ENCODE peak calls at places on chromosomes 13 and 19, in nine cellular contexts. One of them, this sample, is unnamed.

GRCh38 chr19:21117041-21117907 is 24.6 kb upstream of the ZNF431 start:
- DNase-seq in left ventricle myocardium inferior: no peak
- DNase-seq in colonic mucosa: no peak
- DNase-seq in adrenal gland: no peak
- DNase-seq in trophoblast cell: peak; percentile 19
- DNase-seq in PC-3: no peak
- DNase-seq in right atrium auricular region: no peak
- DNase-seq in Panc1: no peak
- DNase-seq in gastrocnemius medialis: no peak
- DNase-seq in this sample: no peak

GRCh38 chr19:29013988-29014387 is 199.0 kb downstream of the UQCRFS1 start:
- DNase-seq in PC-3: no peak
- DNase-seq in trophoblast cell: no peak
- DNase-seq in Panc1: no peak
- DNase-seq in left ventricle myocardium inferior: no peak
- DNase-seq in colonic mucosa: no peak
- DNase-seq in gastrocnemius medialis: no peak
- DNase-seq in right atrium auricular region: no peak
- DNase-seq in adrenal gland: no peak
- DNase-seq in this sample: no peak

GRCh38 chr19:39083599-39083982 is 577 bp upstream of the ACP7 start:
- DNase-seq in adrenal gland: no peak
- DNase-seq in gastrocnemius medialis: no peak
- DNase-seq in colonic mucosa: no peak
- DNase-seq in Panc1: no peak
- DNase-seq in trophoblast cell: no peak
- DNase-seq in right atrium auricular region: no peak
- DNase-seq in left ventricle myocardium inferior: no peak
- DNase-seq in PC-3: no peak
- DNase-seq in this sample: no peak

GRCh38 chr13:113887700-113888201 is 23.9 kb upstream of the GAS6 start:
- DNase-seq in trophoblast cell: no peak
- DNase-seq in left ventricle myocardium inferior: no peak
- DNase-seq in adrenal gland: no peak
- DNase-seq in right atrium auricular region: peak; percentile 58
- DNase-seq in Panc1: no peak
- DNase-seq in colonic mucosa: no peak
- DNase-seq in gastrocnemius medialis: no peak
- DNase-seq in PC-3: no peak
- DNase-seq in this sample: no peak

GRCh38 chr19:9878511-9879196 is 43.5 kb downstream of the PIN1 start:
- DNase-seq in PC-3: no peak
- DNase-seq in trophoblast cell: no peak
- DNase-seq in gastrocnemius medialis: no peak
- DNase-seq in colonic mucosa: no peak
- DNase-seq in Panc1: no peak
- DNase-seq in left ventricle myocardium inferior: no peak
- DNase-seq in right atrium auricular region: no peak
- DNase-seq in adrenal gland: no peak
- DNase-seq in this sample: no peak

GRCh38 chr19:11421607-11422098 is 2.5 kb upstream of the RGL3 start:
- DNase-seq in trophoblast cell: peak; percentile 45
- DNase-seq in right atrium auricular region: peak; percentile 68
- DNase-seq in Panc1: no peak
- DNase-seq in adrenal gland: peak; percentile 65
- DNase-seq in PC-3: no peak
- DNase-seq in left ventricle myocardium inferior: peak; percentile 59
- DNase-seq in gastrocnemius medialis: no peak
- DNase-seq in colonic mucosa: peak; percentile 76
- DNase-seq in this sample: peak; percentile 69

GRCh38 chr13:49208619-49209018 is 11.5 kb upstream of the MLNR start:
- DNase-seq in Panc1: no peak
- DNase-seq in gastrocnemius medialis: no peak
- DNase-seq in adrenal gland: no peak
- DNase-seq in left ventricle myocardium inferior: no peak
- DNase-seq in right atrium auricular region: no peak
- DNase-seq in PC-3: no peak
- DNase-seq in trophoblast cell: no peak
- DNase-seq in colonic mucosa: no peak
- DNase-seq in this sample: no peak

GRCh38 chr13:109151696-109152095 is 522.3 kb downstream of the MYO16 start:
- DNase-seq in PC-3: no peak
- DNase-seq in trophoblast cell: no peak
- DNase-seq in left ventricle myocardium inferior: no peak
- DNase-seq in gastrocnemius medialis: no peak
- DNase-seq in Panc1: no peak
- DNase-seq in colonic mucosa: no peak
- DNase-seq in right atrium auricular region: no peak
- DNase-seq in adrenal gland: no peak
- DNase-seq in this sample: no peak

GRCh38 chr19:41430907-41431306 is 3.7 kb upstream of the B3GNT8 start:
- DNase-seq in adrenal gland: no peak
- DNase-seq in gastrocnemius medialis: no peak
- DNase-seq in PC-3: no peak
- DNase-seq in Panc1: no peak
- DNase-seq in right atrium auricular region: no peak
- DNase-seq in colonic mucosa: no peak
- DNase-seq in trophoblast cell: no peak
- DNase-seq in left ventricle myocardium inferior: no peak
- DNase-seq in this sample: no peak

GRCh38 chr13:75391432-75392100 is 90.4 kb downstream of the TBC1D4 start:
- DNase-seq in gastrocnemius medialis: no peak
- DNase-seq in PC-3: no peak
- DNase-seq in right atrium auricular region: no peak
- DNase-seq in trophoblast cell: no peak
- DNase-seq in Panc1: no peak
- DNase-seq in colonic mucosa: no peak
- DNase-seq in left ventricle myocardium inferior: no peak
- DNase-seq in adrenal gland: no peak
- DNase-seq in this sample: no peak

GRCh38 chr19:21841784-21842097 is 5.8 kb upstream of the ZNF43 start:
- DNase-seq in PC-3: no peak
- DNase-seq in left ventricle myocardium inferior: no peak
- DNase-seq in Panc1: no peak
- DNase-seq in trophoblast cell: no peak
- DNase-seq in adrenal gland: no peak
- DNase-seq in colonic mucosa: no peak
- DNase-seq in right atrium auricular region: no peak
- DNase-seq in gastrocnemius medialis: no peak
- DNase-seq in this sample: no peak

GRCh38 chr13:68506888-68507551 is 1276.9 kb upstream of the PCDH9 start:
- DNase-seq in Panc1: no peak
- DNase-seq in left ventricle myocardium inferior: no peak
- DNase-seq in colonic mucosa: no peak
- DNase-seq in trophoblast cell: no peak
- DNase-seq in PC-3: no peak
- DNase-seq in right atrium auricular region: no peak
- DNase-seq in gastrocnemius medialis: no peak
- DNase-seq in adrenal gland: no peak
- DNase-seq in this sample: no peak

GRCh38 chr19:1810439-1811160 is 1.5 kb downstream of the ATP8B3 start:
- DNase-seq in PC-3: no peak
- DNase-seq in adrenal gland: peak; percentile 25
- DNase-seq in left ventricle myocardium inferior: no peak
- DNase-seq in right atrium auricular region: no peak
- DNase-seq in Panc1: no peak
- DNase-seq in trophoblast cell: no peak
- DNase-seq in gastrocnemius medialis: no peak
- DNase-seq in colonic mucosa: peak; percentile 18
- DNase-seq in this sample: peak; percentile 77
- H3K4me3 ChIP-seq in PC-3: no peak overlapping the region
- H3K4me3 ChIP-seq in adrenal gland: no peak overlapping the region
- H3K4me3 ChIP-seq in left ventricle myocardium inferior: no peak overlapping the region
- H3K4me3 ChIP-seq in right atrium auricular region: no peak overlapping the region
- H3K4me3 ChIP-seq in Panc1: peak overlapping the region; percentile 70
- H3K4me3 ChIP-seq in trophoblast cell: no peak overlapping the region
- H3K4me3 ChIP-seq in gastrocnemius medialis: no peak overlapping the region
- H3K4me3 ChIP-seq in colonic mucosa: no peak overlapping the region
- H3K4me3 ChIP-seq in this sample: no peak overlapping the region

GRCh38 chr13:30925429-30925828 is 7.0 kb upstream of the TEX26 start:
- DNase-seq in colonic mucosa: no peak
- DNase-seq in left ventricle myocardium inferior: no peak
- DNase-seq in adrenal gland: no peak
- DNase-seq in PC-3: no peak
- DNase-seq in gastrocnemius medialis: no peak
- DNase-seq in Panc1: no peak
- DNase-seq in trophoblast cell: no peak
- DNase-seq in right atrium auricular region: no peak
- DNase-seq in this sample: no peak
- H3K4me1 ChIP-seq in colonic mucosa: no peaks in the 10 kb centered on the region
- H3K4me1 ChIP-seq in left ventricle myocardium inferior: no peaks in the 10 kb centered on the region
- H3K4me1 ChIP-seq in adrenal gland: no peaks in the 10 kb centered on the region
- H3K4me1 ChIP-seq in PC-3: no peaks in the 10 kb centered on the region
- H3K4me1 ChIP-seq in gastrocnemius medialis: no peaks in the 10 kb centered on the region
- H3K4me1 ChIP-seq in Panc1: no peaks in the 10 kb centered on the region
- H3K4me1 ChIP-seq in trophoblast cell: peaks cover 15% of the 10 kb centered on the region
- H3K4me1 ChIP-seq in right atrium auricular region: no peaks in the 10 kb centered on the region
- H3K4me1 ChIP-seq in this sample: no peaks in the 10 kb centered on the region

GRCh38 chr19:8459520-8460260 is 14.9 kb downstream of the HNRNPM start:
- DNase-seq in PC-3: peak; percentile 84
- DNase-seq in gastrocnemius medialis: no peak
- DNase-seq in trophoblast cell: peak; percentile 33
- DNase-seq in Panc1: peak; percentile 48
- DNase-seq in adrenal gland: no peak
- DNase-seq in colonic mucosa: no peak
- DNase-seq in left ventricle myocardium inferior: no peak
- DNase-seq in right atrium auricular region: no peak
- DNase-seq in this sample: no peak

GRCh38 chr19:8459095-8459494 is 14.3 kb downstream of the HNRNPM start:
- DNase-seq in Panc1: no peak
- DNase-seq in PC-3: no peak
- DNase-seq in colonic mucosa: no peak
- DNase-seq in left ventricle myocardium inferior: no peak
- DNase-seq in right atrium auricular region: no peak
- DNase-seq in trophoblast cell: no peak
- DNase-seq in gastrocnemius medialis: no peak
- DNase-seq in adrenal gland: no peak
- DNase-seq in this sample: no peak

GRCh38 chr19:8457209-8457608 is 12.4 kb downstream of the HNRNPM start:
- DNase-seq in colonic mucosa: no peak
- DNase-seq in left ventricle myocardium inferior: no peak
- DNase-seq in PC-3: no peak
- DNase-seq in right atrium auricular region: no peak
- DNase-seq in gastrocnemius medialis: peak; percentile 34
- DNase-seq in trophoblast cell: no peak
- DNase-seq in adrenal gland: no peak
- DNase-seq in Panc1: no peak
- DNase-seq in this sample: no peak

GRCh38 chr19:8457802-8458201 is 13.0 kb downstream of the HNRNPM start:
- DNase-seq in adrenal gland: no peak
- DNase-seq in PC-3: no peak
- DNase-seq in trophoblast cell: no peak
- DNase-seq in right atrium auricular region: no peak
- DNase-seq in gastrocnemius medialis: no peak
- DNase-seq in left ventricle myocardium inferior: no peak
- DNase-seq in Panc1: no peak
- DNase-seq in colonic mucosa: no peak
- DNase-seq in this sample: no peak

GRCh38 chr19:8458380-8458779 is 13.6 kb downstream of the HNRNPM start:
- DNase-seq in left ventricle myocardium inferior: no peak
- DNase-seq in Panc1: no peak
- DNase-seq in PC-3: no peak
- DNase-seq in trophoblast cell: no peak
- DNase-seq in gastrocnemius medialis: no peak
- DNase-seq in adrenal gland: no peak
- DNase-seq in right atrium auricular region: no peak
- DNase-seq in colonic mucosa: peak; percentile 44
- DNase-seq in this sample: no peak
- H3K36me3 ChIP-seq in left ventricle myocardium inferior: peaks cover 26% of the 10 kb centered on the region
- H3K36me3 ChIP-seq in Panc1: peaks cover 12% of the 10 kb centered on the region
- H3K36me3 ChIP-seq in PC-3: peaks cover 84% of the 10 kb centered on the region
- H3K36me3 ChIP-seq in trophoblast cell: peaks cover 20% of the 10 kb centered on the region
- H3K36me3 ChIP-seq in gastrocnemius medialis: peaks cover 5% of the 10 kb centered on the region
- H3K36me3 ChIP-seq in adrenal gland: no peaks in the 10 kb centered on the region
- H3K36me3 ChIP-seq in right atrium auricular region: peaks cover 25% of the 10 kb centered on the region
- H3K36me3 ChIP-seq in colonic mucosa: peaks cover 4% of the 10 kb centered on the region
- H3K36me3 ChIP-seq in this sample: no peaks in the 10 kb centered on the region

GRCh38 chr19:4061178-4061682 is 5.5 kb downstream of the ZBTB7A start:
- DNase-seq in trophoblast cell: no peak
- DNase-seq in gastrocnemius medialis: peak; percentile 89
- DNase-seq in left ventricle myocardium inferior: peak; percentile 85
- DNase-seq in right atrium auricular region: peak; percentile 90
- DNase-seq in colonic mucosa: peak; percentile 97
- DNase-seq in adrenal gland: peak; percentile 92
- DNase-seq in PC-3: peak; percentile 51
- DNase-seq in Panc1: no peak
- DNase-seq in this sample: peak; percentile 87

GRCh38 chr19:4064073-4064550 is 2.6 kb downstream of the ZBTB7A start:
- DNase-seq in right atrium auricular region: no peak
- DNase-seq in gastrocnemius medialis: peak; percentile 40
- DNase-seq in adrenal gland: peak; percentile 60
- DNase-seq in PC-3: peak; percentile 16
- DNase-seq in left ventricle myocardium inferior: no peak
- DNase-seq in colonic mucosa: peak; percentile 46
- DNase-seq in Panc1: no peak
- DNase-seq in trophoblast cell: no peak
- DNase-seq in this sample: peak; percentile 87

GRCh38 chr19:4061683-4062575 is 4.8 kb downstream of the ZBTB7A start:
- DNase-seq in PC-3: peak; percentile 57
- DNase-seq in colonic mucosa: peak; percentile 94
- DNase-seq in right atrium auricular region: no peak
- DNase-seq in Panc1: no peak
- DNase-seq in left ventricle myocardium inferior: no peak
- DNase-seq in gastrocnemius medialis: peak; percentile 65
- DNase-seq in adrenal gland: peak; percentile 47
- DNase-seq in trophoblast cell: peak; percentile 91
- DNase-seq in this sample: peak; percentile 83

GRCh38 chr19:4063369-4064072 is 3.2 kb downstream of the ZBTB7A start:
- DNase-seq in left ventricle myocardium inferior: no peak
- DNase-seq in right atrium auricular region: no peak
- DNase-seq in colonic mucosa: peak; percentile 50
- DNase-seq in adrenal gland: peak; percentile 56
- DNase-seq in PC-3: no peak
- DNase-seq in gastrocnemius medialis: peak; percentile 39
- DNase-seq in trophoblast cell: no peak
- DNase-seq in Panc1: no peak
- DNase-seq in this sample: peak; percentile 66

DNA sequence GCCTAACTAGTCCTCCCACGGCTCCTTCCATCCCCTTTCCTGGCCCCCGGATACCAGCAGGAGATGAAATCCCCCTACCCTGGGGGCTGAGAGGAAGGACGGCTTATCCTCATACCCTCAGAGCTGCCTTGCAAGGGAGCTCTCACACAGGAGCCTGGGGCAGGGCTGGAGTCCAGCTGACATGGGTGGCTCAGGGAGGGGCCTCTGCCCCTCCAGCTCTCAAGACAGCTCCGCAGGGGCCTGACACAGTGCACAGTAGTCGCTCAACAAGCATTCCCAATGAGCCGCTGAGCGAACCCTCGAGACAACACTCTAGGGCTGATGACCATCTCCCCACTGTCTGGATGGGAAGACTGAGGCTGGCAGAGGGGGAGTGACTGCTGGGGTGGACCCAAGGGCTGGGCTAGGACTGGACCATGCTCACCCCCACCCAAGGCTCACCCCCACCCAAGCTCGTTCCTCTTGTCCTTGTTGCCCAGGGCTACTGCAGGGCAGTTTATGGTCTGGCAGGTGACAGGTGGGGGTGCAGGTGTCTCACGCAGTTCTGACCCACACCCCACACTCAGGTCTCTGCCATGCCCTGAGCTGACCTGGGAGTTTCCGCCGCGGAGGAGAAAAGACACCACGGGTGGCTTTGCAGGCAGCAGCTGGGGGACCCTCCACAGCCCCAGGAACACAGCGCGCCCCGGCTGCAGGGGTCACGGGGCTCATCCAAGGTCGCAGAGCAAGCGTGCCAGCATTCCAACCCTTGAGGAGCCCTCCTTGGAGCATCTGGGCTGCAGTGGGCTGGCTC is 3.9 kb downstream of the ZBTB7A start:
- DNase-seq in colonic mucosa: peak; percentile 62
- DNase-seq in left ventricle myocardium inferior: no peak
- DNase-seq in adrenal gland: no peak
- DNase-seq in PC-3: no peak
- DNase-seq in gastrocnemius medialis: no peak
- DNase-seq in Panc1: no peak
- DNase-seq in trophoblast cell: peak; percentile 93
- DNase-seq in right atrium auricular region: no peak
- DNase-seq in this sample: peak; percentile 72
- H3K4me3 ChIP-seq in colonic mucosa: peak overlapping the region; percentile 72
- H3K4me3 ChIP-seq in left ventricle myocardium inferior: peak overlapping the region; percentile 96
- H3K4me3 ChIP-seq in adrenal gland: no peak overlapping the region
- H3K4me3 ChIP-seq in PC-3: peak overlapping the region; percentile 87
- H3K4me3 ChIP-seq in gastrocnemius medialis: peak overlapping the region; percentile 71
- H3K4me3 ChIP-seq in Panc1: peak overlapping the region; percentile 61
- H3K4me3 ChIP-seq in trophoblast cell: peak overlapping the region; percentile 25
- H3K4me3 ChIP-seq in right atrium auricular region: peak overlapping the region; percentile 84
- H3K4me3 ChIP-seq in this sample: peak overlapping the region; percentile 93